ENCODE peak calls at places on chromosomes 13 and 19, in seven cellular contexts. C, T, L, J, A, U and Q are unnamed samples.

GRCh38 chr19:18745012-18745735 is 45.9 kb downstream of the COMP start:
- DNase-seq in J (peak), L (no peak), A (no peak), U (no peak), T (no peak), C (no peak), Q (no peak)

GRCh38 chr19:15453091-15453498 is 3.3 kb upstream of the WIZ start:
- DNase-seq in J (peak), T (no peak), C (no peak), A (no peak), L (no peak), U (peak), Q (no peak)

GRCh38 chr19:12527034-12527836 is 24.0 kb downstream of the ZNF564 start:
- DNase-seq in T (no peak), C (no peak), J (no peak), U (no peak), A (peak), L (no peak), Q (no peak)

GRCh38 chr19:13134626-13135025 is 15.5 kb downstream of the STX10 start:
- DNase-seq in T (no peak), J (no peak), C (no peak), L (no peak), A (no peak), U (no peak), Q (no peak)

GRCh38 chr13:113734099-113734825 is 24.8 kb upstream of the TMEM255B start:
- DNase-seq in C (no peak), J (no peak), L (no peak), T (no peak), U (no peak), A (no peak), Q (no peak)

GRCh38 chr13:110942248-110942981 is 27.5 kb upstream of the ANKRD10 start:
- DNase-seq in L (no peak), J (no peak), U (no peak), C (no peak), A (peak), T (no peak), Q (no peak)

GRCh38 chr19:3302755-3303154 is 63.6 kb upstream of the NFIC start:
- DNase-seq in U (no peak), C (no peak), L (no peak), J (no peak), A (no peak), T (no peak), Q (no peak)

GRCh38 chr13:113358653-113359052 is 5.3 kb downstream of the GRTP1 start:
- DNase-seq in J (no peak), A (no peak), T (no peak), C (no peak), L (no peak), U (no peak), Q (no peak)

GRCh38 chr13:99093997-99094396 is 106.7 kb upstream of the UBAC2 start:
- DNase-seq in J (no peak), C (no peak), T (no peak), A (no peak), L (no peak), U (no peak), Q (no peak)

GRCh38 chr13:87814444-87814843 is 143.3 kb downstream of the SLITRK5 start:
- DNase-seq in T (no peak), A (no peak), C (no peak), J (no peak), L (no peak), U (no peak), Q (no peak)

GRCh38 chr13:87810920-87811344 is 139.8 kb downstream of the SLITRK5 start:
- DNase-seq in T (no peak), C (no peak), L (peak), A (no peak), U (peak), J (no peak), Q (no peak)

GRCh38 chr13:87810391-87810801 is 139.2 kb downstream of the SLITRK5 start:
- DNase-seq in L (peak), A (peak), C (no peak), J (peak), T (no peak), U (peak), Q (no peak)
- TF ChIP-seq CTCF in L (no peak), A (no peak), C (no peak), J (peak), T (no peak), U (no peak), Q (peak)

DNA sequence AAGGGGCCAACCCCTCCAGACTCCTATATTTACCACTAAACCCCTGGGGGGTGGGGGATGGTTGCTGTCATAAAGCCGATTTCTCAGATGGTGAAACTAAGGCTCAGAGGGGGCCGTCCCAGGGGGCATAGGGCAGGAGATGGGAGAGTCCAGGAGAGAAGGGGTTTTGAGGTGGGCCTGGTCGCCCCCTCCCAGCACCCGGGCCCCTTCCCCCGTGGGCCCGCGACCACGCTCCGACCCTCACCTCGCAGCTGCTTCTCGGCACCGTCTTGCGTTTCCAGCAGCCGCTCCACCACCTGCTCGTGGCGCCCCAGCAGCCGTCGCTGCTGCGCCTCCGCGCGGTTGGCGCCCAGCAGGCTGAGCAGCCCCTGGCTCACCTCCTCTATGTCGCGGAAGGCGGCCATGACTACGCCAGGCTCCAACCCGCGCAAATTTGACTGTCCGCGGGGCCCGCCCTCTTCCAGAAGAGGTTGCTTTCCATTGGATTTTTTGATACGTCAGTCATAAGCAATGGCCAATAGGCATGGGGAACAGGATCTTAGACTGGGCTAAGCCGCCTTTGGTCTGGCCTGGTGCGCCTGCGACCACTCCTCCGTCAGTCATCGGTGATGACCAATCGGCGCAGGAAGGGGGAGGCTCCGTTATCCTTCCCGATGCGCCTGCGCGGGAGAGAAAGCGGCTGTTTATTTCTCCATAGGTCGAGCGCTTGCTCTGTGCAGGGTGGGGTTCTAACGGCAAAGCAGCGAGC is at the start of gene SPC24:
- DNase-seq in C (peak), U (peak), L (peak), J (peak), T (peak), A (peak), Q (peak)
- TF ChIP-seq CTCF in C (peak), U (no peak), L (no peak), J (peak), T (no peak), A (no peak), Q (no peak)

DNA sequence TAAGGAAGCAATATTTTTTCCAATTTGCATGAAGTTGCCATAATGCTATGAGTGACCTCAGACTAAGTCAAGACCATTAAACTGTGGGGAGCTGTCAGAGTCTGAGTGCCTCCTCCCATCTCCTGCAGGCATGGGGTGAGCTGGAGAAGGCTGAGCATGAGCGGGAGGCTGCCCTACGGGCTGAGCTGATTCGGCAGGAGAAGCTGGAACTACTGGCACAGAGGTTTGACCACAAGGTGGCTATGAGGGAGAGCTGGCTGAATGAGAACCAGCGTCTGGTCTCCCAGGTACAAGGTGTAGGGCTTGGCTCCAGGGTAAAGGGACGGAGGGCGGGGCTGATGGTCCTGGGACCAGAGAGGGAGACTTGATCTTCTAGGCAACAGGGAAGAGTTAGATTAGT is 35.8 kb downstream of the SPTBN4 start:
- DNase-seq in U (peak), A (no peak), T (no peak), L (no peak), C (no peak), J (peak), Q (no peak)
- TF ChIP-seq CTCF in U (no peak), A (no peak), T (no peak), L (no peak), C (peak), J (peak), Q (peak)

GRCh38 chr19:42857544-42857867 is 22.0 kb downstream of the PSG1 start:
- DNase-seq in J (no peak), A (no peak), T (no peak), C (no peak), L (no peak), U (no peak), Q (no peak)
- TF ChIP-seq CTCF in J (no peak), A (no peak), T (no peak), C (no peak), L (no peak), U (no peak), Q (no peak)

DNA sequence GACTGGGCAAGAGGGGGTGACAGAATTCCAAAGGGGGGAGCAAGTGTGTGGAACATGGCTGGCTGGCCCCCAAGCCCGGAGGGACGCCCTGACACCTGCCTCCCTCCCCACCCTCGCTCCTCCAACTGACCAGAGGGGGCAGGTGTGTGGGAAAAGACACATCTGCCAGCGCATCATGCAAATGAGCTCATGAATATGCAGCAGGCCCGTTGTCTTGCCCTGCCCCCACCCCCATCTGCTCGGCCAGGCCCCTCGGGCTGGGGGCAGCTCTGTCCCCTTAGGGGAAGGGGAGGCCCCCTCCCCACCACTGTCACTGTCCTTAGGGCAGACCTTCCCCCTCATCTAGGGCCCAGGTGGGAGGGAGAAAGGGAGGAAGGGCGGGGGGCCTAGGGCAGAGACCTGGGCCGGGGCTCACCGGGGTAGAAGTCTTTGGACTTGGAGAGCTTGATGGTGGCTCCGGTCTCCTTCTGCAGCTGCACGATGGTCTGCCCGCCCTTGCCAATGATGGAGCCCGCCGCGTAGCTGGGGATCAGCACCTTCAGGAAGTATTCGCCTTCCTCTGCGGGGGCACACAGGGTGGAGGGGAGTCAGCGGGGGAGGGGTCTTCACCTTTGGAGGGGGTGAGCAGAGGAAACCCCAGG is 12.9 kb downstream of the NOVA2 start:
- DNase-seq in L (no peak), J (peak), U (peak), T (no peak), A (no peak), C (no peak), Q (no peak)
- TF ChIP-seq CTCF in L (no peak), J (peak), U (no peak), T (no peak), A (no peak), C (no peak), Q (peak)